ENCODE peak calls at places on chromosomes 3 and 15, in five cellular contexts. C, J, T, Q and H are unnamed samples.

GRCh38 chr3:149816986-149817385 is 4.0 kb downstream of the RNF13 start:
- DNase-seq in Q (no peak), T (no peak), C (no peak), J (no peak), H (no peak)

GRCh38 chr3:125163739-125164601 is 48.6 kb downstream of the SLC12A8 start:
- DNase-seq in T (no peak), J (no peak), C (no peak), Q (peak), H (peak)

GRCh38 chr15:29090617-29091466 is 178.8 kb downstream of the NSMCE3 start:
- DNase-seq in T (peak), C (no peak), Q (peak), J (no peak), H (peak)

GRCh38 chr3:176328198-176328597 is 869.1 kb downstream of the TBL1XR1 start:
- DNase-seq in J (no peak), C (no peak), Q (no peak), T (no peak), H (no peak)

GRCh38 chr3:152298393-152299242 is 29.9 kb downstream of the MBNL1 start:
- DNase-seq in Q (peak), C (peak), T (peak), J (peak), H (peak)

GRCh38 chr15:58410353-58410752 is 21.4 kb upstream of the LIPC start:
- DNase-seq in Q (peak), C (peak), T (no peak), J (no peak), H (peak)

GRCh38 chr3:46566040-46566631 is at the start of gene LRRC2:
- DNase-seq in Q (peak), C (peak), T (no peak), J (peak), H (peak)

GRCh38 chr15:51251591-51251990 is 86.8 kb downstream of the CYP19A1 start:
- DNase-seq in Q (no peak), C (no peak), J (no peak), T (no peak), H (no peak)

GRCh38 chr3:197024881-197025735 is 4.5 kb downstream of the MELTF start:
- DNase-seq in Q (no peak), J (no peak), C (no peak), T (no peak), H (no peak)

GRCh38 chr3:101571028-101571895 is 2.7 kb upstream of the PCNP start:
- DNase-seq in J (no peak), C (no peak), Q (no peak), T (no peak), H (no peak)

GRCh38 chr15:69317392-69317841 is 18.7 kb downstream of the PAQR5 start:
- DNase-seq in T (no peak), Q (no peak), J (no peak), C (no peak), H (peak)